ENCODE peak calls at places on chromosomes 1 and 21, in eight cellular contexts. One of them, this sample, is unnamed. For H3K4me1 and H3K27me3, the result is how much of the 10 kb centered on the place peaks cover.

GRCh38 chr1:16605532-16605931 is 7.8 kb downstream of the NBPF1 start:
- DNase-seq in left lung: peak
- DNase-seq in mesendoderm: no peak
- DNase-seq in right atrium auricular region: no peak
- DNase-seq in colonic mucosa: peak
- DNase-seq in sigmoid colon: peak
- DNase-seq in stomach: no peak
- DNase-seq in ovary: no peak
- DNase-seq in this sample: peak

GRCh38 chr21:26011292-26011940 is 159.2 kb downstream of the APP start:
- DNase-seq in left lung: no peak
- DNase-seq in right atrium auricular region: no peak
- DNase-seq in mesendoderm: peak
- DNase-seq in colonic mucosa: no peak
- DNase-seq in stomach: no peak
- DNase-seq in ovary: no peak
- DNase-seq in sigmoid colon: no peak
- DNase-seq in this sample: no peak

GRCh38 chr21:29985866-29986265 is 46.1 kb upstream of the GRIK1 start:
- DNase-seq in sigmoid colon: no peak
- DNase-seq in colonic mucosa: no peak
- DNase-seq in right atrium auricular region: no peak
- DNase-seq in ovary: no peak
- DNase-seq in mesendoderm: no peak
- DNase-seq in left lung: no peak
- DNase-seq in stomach: no peak
- DNase-seq in this sample: no peak

GRCh38 chr1:203597386-203598040 is 29.1 kb upstream of the ATP2B4 start:
- DNase-seq in ovary: peak
- DNase-seq in stomach: no peak
- DNase-seq in right atrium auricular region: no peak
- DNase-seq in mesendoderm: no peak
- DNase-seq in sigmoid colon: peak
- DNase-seq in colonic mucosa: no peak
- DNase-seq in left lung: no peak
- DNase-seq in this sample: no peak

GRCh38 chr1:199038188-199038587 is 399.3 kb downstream of the PTPRC start:
- DNase-seq in sigmoid colon: no peak
- DNase-seq in mesendoderm: no peak
- DNase-seq in right atrium auricular region: no peak
- DNase-seq in colonic mucosa: no peak
- DNase-seq in stomach: no peak
- DNase-seq in left lung: no peak
- DNase-seq in ovary: no peak
- DNase-seq in this sample: no peak

GRCh38 chr1:7611421-7612010 is 159.6 kb upstream of the VAMP3 start:
- DNase-seq in colonic mucosa: no peak
- DNase-seq in ovary: no peak
- DNase-seq in left lung: no peak
- DNase-seq in sigmoid colon: peak
- DNase-seq in stomach: no peak
- DNase-seq in right atrium auricular region: no peak
- DNase-seq in mesendoderm: no peak
- DNase-seq in this sample: peak

GRCh38 chr1:243501002-243501401 is 245.2 kb downstream of the SDCCAG8 start:
- DNase-seq in mesendoderm: no peak
- DNase-seq in right atrium auricular region: no peak
- DNase-seq in sigmoid colon: no peak
- DNase-seq in left lung: no peak
- DNase-seq in ovary: no peak
- DNase-seq in colonic mucosa: no peak
- DNase-seq in stomach: no peak
- DNase-seq in this sample: no peak

GRCh38 chr1:214438059-214438458 is 113.3 kb downstream of the PTPN14 start:
- DNase-seq in sigmoid colon: no peak
- DNase-seq in left lung: peak
- DNase-seq in right atrium auricular region: no peak
- DNase-seq in ovary: no peak
- DNase-seq in stomach: no peak
- DNase-seq in mesendoderm: peak
- DNase-seq in colonic mucosa: no peak
- DNase-seq in this sample: no peak

GRCh38 chr1:17119744-17120482 is 662 bp upstream of the PADI2 start:
- DNase-seq in mesendoderm: peak
- DNase-seq in right atrium auricular region: no peak
- DNase-seq in colonic mucosa: no peak
- DNase-seq in sigmoid colon: no peak
- DNase-seq in ovary: no peak
- DNase-seq in stomach: no peak
- DNase-seq in left lung: peak
- DNase-seq in this sample: peak

GRCh38 chr1:17416389-17416788 is 23.1 kb downstream of the RCC2 start:
- DNase-seq in left lung: peak
- DNase-seq in colonic mucosa: no peak
- DNase-seq in sigmoid colon: no peak
- DNase-seq in mesendoderm: no peak
- DNase-seq in right atrium auricular region: no peak
- DNase-seq in stomach: no peak
- DNase-seq in ovary: no peak
- DNase-seq in this sample: peak

GRCh38 chr21:31553461-31553860 is 106.0 kb upstream of the SOD1 start:
- DNase-seq in stomach: no peak
- DNase-seq in right atrium auricular region: no peak
- DNase-seq in sigmoid colon: no peak
- DNase-seq in colonic mucosa: no peak
- DNase-seq in ovary: no peak
- DNase-seq in left lung: no peak
- DNase-seq in mesendoderm: no peak
- DNase-seq in this sample: peak

GRCh38 chr1:86619313-86619712 is 72.4 kb downstream of the CLCA4 start:
- DNase-seq in right atrium auricular region: no peak
- DNase-seq in sigmoid colon: no peak
- DNase-seq in left lung: no peak
- DNase-seq in ovary: no peak
- DNase-seq in mesendoderm: no peak
- DNase-seq in stomach: no peak
- DNase-seq in colonic mucosa: no peak
- DNase-seq in this sample: no peak

GRCh38 chr1:46535063-46535462 is 16.4 kb downstream of the KNCN start:
- DNase-seq in mesendoderm: no peak
- DNase-seq in colonic mucosa: peak
- DNase-seq in sigmoid colon: no peak
- DNase-seq in left lung: peak
- DNase-seq in stomach: peak
- DNase-seq in ovary: no peak
- DNase-seq in right atrium auricular region: no peak
- DNase-seq in this sample: no peak

GRCh38 chr1:115158181-115158580 is 68.9 kb upstream of the TSPAN2 start:
- DNase-seq in mesendoderm: no peak
- DNase-seq in ovary: peak
- DNase-seq in colonic mucosa: no peak
- DNase-seq in sigmoid colon: no peak
- DNase-seq in stomach: no peak
- DNase-seq in right atrium auricular region: no peak
- DNase-seq in left lung: no peak
- DNase-seq in this sample: no peak

GRCh38 chr1:186643600-186643999 is 36.6 kb downstream of the PTGS2 start:
- DNase-seq in ovary: no peak
- DNase-seq in sigmoid colon: no peak
- DNase-seq in left lung: no peak
- DNase-seq in mesendoderm: no peak
- DNase-seq in colonic mucosa: no peak
- DNase-seq in stomach: no peak
- DNase-seq in right atrium auricular region: no peak
- DNase-seq in this sample: no peak

GRCh38 chr1:94248956-94249688 is 11.7 kb upstream of the ARHGAP29 start:
- DNase-seq in colonic mucosa: no peak
- DNase-seq in mesendoderm: no peak
- DNase-seq in stomach: no peak
- DNase-seq in ovary: no peak
- DNase-seq in left lung: no peak
- DNase-seq in right atrium auricular region: no peak
- DNase-seq in sigmoid colon: no peak
- DNase-seq in this sample: no peak

GRCh38 chr21:28601708-28602107 is 391.0 kb downstream of the LTN1 start:
- DNase-seq in stomach: no peak
- DNase-seq in mesendoderm: no peak
- DNase-seq in sigmoid colon: no peak
- DNase-seq in ovary: no peak
- DNase-seq in colonic mucosa: no peak
- DNase-seq in left lung: no peak
- DNase-seq in right atrium auricular region: no peak
- DNase-seq in this sample: no peak

GRCh38 chr1:163440090-163440489 is 118.3 kb downstream of the NUF2 start:
- DNase-seq in mesendoderm: no peak
- DNase-seq in sigmoid colon: peak
- DNase-seq in ovary: no peak
- DNase-seq in stomach: no peak
- DNase-seq in colonic mucosa: no peak
- DNase-seq in right atrium auricular region: no peak
- DNase-seq in left lung: no peak
- DNase-seq in this sample: no peak

GRCh38 chr1:226424228-226425003 is 16.5 kb upstream of the PARP1 start:
- DNase-seq in ovary: no peak
- DNase-seq in right atrium auricular region: no peak
- DNase-seq in stomach: no peak
- DNase-seq in left lung: no peak
- DNase-seq in sigmoid colon: no peak
- DNase-seq in mesendoderm: peak
- DNase-seq in colonic mucosa: no peak
- DNase-seq in this sample: no peak

GRCh38 chr1:212466913-212467650 is 34.4 kb downstream of the NENF start:
- DNase-seq in ovary: no peak
- DNase-seq in mesendoderm: peak
- DNase-seq in left lung: no peak
- DNase-seq in colonic mucosa: no peak
- DNase-seq in sigmoid colon: peak
- DNase-seq in stomach: no peak
- DNase-seq in right atrium auricular region: no peak
- DNase-seq in this sample: no peak

GRCh38 chr1:180211156-180211859 is 18.8 kb upstream of the LHX4 start:
- DNase-seq in mesendoderm: no peak
- DNase-seq in stomach: no peak
- DNase-seq in right atrium auricular region: no peak
- DNase-seq in sigmoid colon: no peak
- DNase-seq in colonic mucosa: no peak
- DNase-seq in left lung: no peak
- DNase-seq in ovary: no peak
- DNase-seq in this sample: peak

DNA sequence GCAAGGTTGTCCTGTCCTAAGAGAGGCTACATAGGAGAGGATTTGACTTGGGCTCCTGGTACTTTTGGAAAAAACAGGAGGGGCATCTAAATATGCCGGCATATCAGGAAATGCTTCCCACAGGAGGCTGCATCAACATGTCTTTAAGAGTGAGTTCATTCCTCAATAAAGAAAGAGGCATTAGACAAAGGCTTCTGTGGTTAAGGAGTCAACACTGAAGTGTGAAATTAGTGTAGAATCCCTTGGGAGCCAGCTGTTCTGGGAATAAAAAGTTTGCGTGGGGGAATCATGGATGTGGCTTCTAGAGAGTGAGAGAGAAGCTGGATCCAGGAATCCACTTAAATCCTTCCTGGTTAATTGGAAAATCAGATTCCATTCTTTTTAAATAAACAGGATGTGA is 69.5 kb downstream of the DNM3 start:
- DNase-seq in left lung: no peak
- DNase-seq in right atrium auricular region: no peak
- DNase-seq in colonic mucosa: no peak
- DNase-seq in sigmoid colon: no peak
- DNase-seq in mesendoderm: peak
- DNase-seq in stomach: no peak
- DNase-seq in ovary: no peak
- DNase-seq in this sample: no peak
- H3K27ac ChIP-seq in left lung: no peak
- H3K27ac ChIP-seq in right atrium auricular region: no peak
- H3K27ac ChIP-seq in colonic mucosa: no peak
- H3K27ac ChIP-seq in sigmoid colon: no peak
- H3K27ac ChIP-seq in mesendoderm: no peak
- H3K27ac ChIP-seq in stomach: no peak
- H3K27ac ChIP-seq in ovary: no peak
- H3K27ac ChIP-seq in this sample: no peak

GRCh38 chr1:228081578-228082259 is 789 bp upstream of the ARF1 start:
- DNase-seq in ovary: no peak
- DNase-seq in left lung: peak
- DNase-seq in colonic mucosa: no peak
- DNase-seq in sigmoid colon: no peak
- DNase-seq in stomach: no peak
- DNase-seq in right atrium auricular region: no peak
- DNase-seq in mesendoderm: peak
- DNase-seq in this sample: peak
- H3K4me1 ChIP-seq in ovary: under half
- H3K4me1 ChIP-seq in left lung: under half
- H3K4me1 ChIP-seq in colonic mucosa: under half
- H3K4me1 ChIP-seq in sigmoid colon: under half
- H3K4me1 ChIP-seq in stomach: under half
- H3K4me1 ChIP-seq in right atrium auricular region: under half
- H3K4me1 ChIP-seq in mesendoderm: under half
- H3K4me1 ChIP-seq in this sample: under half

GRCh38 chr1:174367892-174368291 is 79.9 kb upstream of the GPR52 start:
- DNase-seq in sigmoid colon: no peak
- DNase-seq in stomach: no peak
- DNase-seq in ovary: no peak
- DNase-seq in mesendoderm: no peak
- DNase-seq in right atrium auricular region: no peak
- DNase-seq in left lung: no peak
- DNase-seq in colonic mucosa: no peak
- DNase-seq in this sample: no peak
- H3K27me3 ChIP-seq in sigmoid colon: under half
- H3K27me3 ChIP-seq in stomach: under half
- H3K27me3 ChIP-seq in ovary: under half
- H3K27me3 ChIP-seq in mesendoderm: under half
- H3K27me3 ChIP-seq in right atrium auricular region: under half
- H3K27me3 ChIP-seq in left lung: under half
- H3K27me3 ChIP-seq in colonic mucosa: under half
- H3K27me3 ChIP-seq in this sample: under half

GRCh38 chr1:10634075-10634427 is 159.3 kb downstream of the PEX14 start:
- DNase-seq in colonic mucosa: no peak
- DNase-seq in sigmoid colon: no peak
- DNase-seq in stomach: no peak
- DNase-seq in ovary: no peak
- DNase-seq in left lung: peak
- DNase-seq in right atrium auricular region: no peak
- DNase-seq in mesendoderm: no peak
- DNase-seq in this sample: no peak
- H3K27ac ChIP-seq in colonic mucosa: no peak
- H3K27ac ChIP-seq in sigmoid colon: peak
- H3K27ac ChIP-seq in stomach: peak
- H3K27ac ChIP-seq in ovary: no peak
- H3K27ac ChIP-seq in left lung: peak
- H3K27ac ChIP-seq in right atrium auricular region: peak
- H3K27ac ChIP-seq in mesendoderm: no peak
- H3K27ac ChIP-seq in this sample: peak

DNA sequence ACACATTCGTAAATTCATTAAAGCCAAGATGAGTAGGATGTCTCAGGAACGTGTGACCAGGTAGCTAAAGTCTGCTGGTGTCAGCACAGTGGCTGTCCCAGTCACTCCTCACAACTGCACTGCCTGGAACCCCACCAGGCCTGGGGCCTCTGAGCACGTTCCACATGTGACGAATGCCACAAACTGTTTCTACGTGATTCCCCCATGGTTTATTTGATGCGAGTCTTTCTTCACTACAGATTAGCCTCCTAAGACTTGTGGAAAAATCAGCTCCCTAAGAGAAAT is 33.2 kb downstream of the PRDM15 start:
- DNase-seq in right atrium auricular region: no peak
- DNase-seq in colonic mucosa: no peak
- DNase-seq in sigmoid colon: no peak
- DNase-seq in stomach: no peak
- DNase-seq in ovary: no peak
- DNase-seq in mesendoderm: no peak
- DNase-seq in left lung: peak
- DNase-seq in this sample: no peak
- H3K4me1 ChIP-seq in right atrium auricular region: under half
- H3K4me1 ChIP-seq in colonic mucosa: under half
- H3K4me1 ChIP-seq in sigmoid colon: under half
- H3K4me1 ChIP-seq in stomach: under half
- H3K4me1 ChIP-seq in ovary: under half
- H3K4me1 ChIP-seq in mesendoderm: under half
- H3K4me1 ChIP-seq in left lung: under half
- H3K4me1 ChIP-seq in this sample: under half

This sample was measured in aorta.